ENCODE peak calls at places on chromosomes 12 and 14, in four cellular contexts. N is activated T-cell treated with anti-CD3 and anti-CD28 coated beads for 1 hour, B is neural crest cell, Y is GM03348. M is an unnamed sample.

GRCh38 chr12:12533238-12533829 is 29.3 kb downstream of the DUSP16 start:
- DNase-seq in N (no peak), Y (no peak), B (no peak), M (peak)

GRCh38 chr12:11785722-11786121 is 136.2 kb downstream of the ETV6 start:
- DNase-seq in N (no peak), Y (peak), B (no peak), M (no peak)

GRCh38 chr14:21090194-21090939 is 8.1 kb downstream of the ZNF219 start:
- DNase-seq in B (no peak), N (no peak), Y (peak), M (peak)

GRCh38 chr14:81164167-81164774 is 56.5 kb downstream of the GTF2A1 start:
- DNase-seq in N (no peak), Y (peak), B (peak), M (peak)

GRCh38 chr14:61911534-61911933 is 149.3 kb downstream of the SNAPC1 start:
- DNase-seq in Y (no peak), B (no peak), N (no peak), M (no peak)

GRCh38 chr14:51394391-51394790 is 154.3 kb downstream of the TMX1 start:
- DNase-seq in N (no peak), B (no peak), Y (peak), M (no peak)

GRCh38 chr14:21917699-21918436 is 244.2 kb upstream of the OR4E1 start:
- DNase-seq in Y (peak), B (peak), N (peak), M (peak)

GRCh38 chr12:29799591-29799990 is 15.8 kb upstream of the TMTC1 start:
- DNase-seq in Y (no peak), B (no peak), N (no peak), M (no peak)

GRCh38 chr12:130070017-130070653 is 92.1 kb upstream of the FZD10 start:
- DNase-seq in N (no peak), B (no peak), Y (no peak), M (peak)